ENCODE peak calls at places on chromosomes 3 and 15, in nine cellular contexts. A is left ventricle myocardium inferior; U is CD8-positive, alpha-beta memory T cell; J is neuronal stem cell; F is H9; R is effector memory CD4-positive, alpha-beta T cell; B is heart right ventricle; G is RWPE2; X is suprapubic skin. N is an unnamed sample. For H3K4me1, the result is how much of the 10 kb centered on the place peaks cover.

GRCh38 chr3:190983875-190984274 is 121.4 kb upstream of the GMNC start:
- DNase-seq in A (no peak), U (no peak), J (no peak), F (no peak), R (no peak), B (no peak), G (no peak), X (no peak), N (no peak)

GRCh38 chr3:31532587-31533168 is at the start of gene STT3B:
- DNase-seq in A (peak), U (peak), J (no peak), F (peak), R (peak), B (peak), G (peak), X (peak), N (peak)

GRCh38 chr3:177499779-177500423 is 302.6 kb upstream of the TBL1XR1 start:
- DNase-seq in A (no peak), U (no peak), J (no peak), F (no peak), R (no peak), B (no peak), G (no peak), X (no peak), N (no peak)

GRCh38 chr3:136350557-136350956 is 100.4 kb downstream of the PCCB start:
- DNase-seq in A (no peak), U (no peak), J (no peak), F (no peak), R (no peak), B (no peak), G (no peak), X (no peak), N (no peak)

GRCh38 chr3:34357461-34357860 is 559.0 kb downstream of the PDCD6IP start:
- DNase-seq in A (no peak), U (no peak), J (no peak), F (no peak), R (no peak), B (no peak), G (no peak), X (no peak), N (no peak)

GRCh38 chr15:63843901-63844317 is 10.2 kb upstream of the HERC1 start:
- DNase-seq in A (no peak), U (no peak), J (no peak), F (peak), R (no peak), B (no peak), G (no peak), X (no peak), N (no peak)

GRCh38 chr3:38649500-38650247 is at the start of gene SCN5A:
- DNase-seq in A (peak), U (peak), J (no peak), F (peak), R (peak), B (peak), G (no peak), X (no peak), N (peak)

GRCh38 chr3:18135083-18135814 is 289.9 kb downstream of the SATB1 start:
- DNase-seq in A (no peak), U (no peak), J (no peak), F (no peak), R (no peak), B (no peak), G (no peak), X (no peak), N (no peak)

GRCh38 chr15:29334544-29334943 is 64.9 kb upstream of the NSMCE3 start:
- DNase-seq in A (no peak), U (no peak), J (no peak), F (no peak), R (no peak), B (no peak), G (no peak), X (no peak), N (no peak)

GRCh38 chr3:196643201-196643749 is 3.8 kb downstream of the NRROS start:
- DNase-seq in A (no peak), U (peak), J (no peak), F (no peak), R (peak), B (no peak), G (no peak), X (no peak), N (no peak)

GRCh38 chr3:156728267-156728985 is 54.0 kb downstream of the TIPARP start:
- DNase-seq in A (no peak), U (no peak), J (no peak), F (no peak), R (no peak), B (no peak), G (no peak), X (no peak), N (no peak)

GRCh38 chr15:85543741-85544155 is 163.3 kb downstream of the AKAP13 start:
- DNase-seq in A (peak), U (peak), J (no peak), F (peak), R (no peak), B (peak), G (no peak), X (peak), N (peak)

GRCh38 chr15:58229297-58229768 is 91.2 kb downstream of the AQP9 start:
- DNase-seq in A (no peak), U (no peak), J (no peak), F (peak), R (no peak), B (no peak), G (no peak), X (no peak), N (no peak)

GRCh38 chr15:72368315-72368714 is 7.5 kb downstream of the HEXA start:
- DNase-seq in A (no peak), U (no peak), J (no peak), F (no peak), R (no peak), B (no peak), G (no peak), X (no peak), N (no peak)

GRCh38 chr3:118239253-118239652 is 795.4 kb downstream of the IGSF11 start:
- DNase-seq in A (no peak), U (no peak), J (no peak), F (no peak), R (no peak), B (no peak), G (no peak), X (no peak), N (no peak)

GRCh38 chr3:195900426-195901355 is 7.7 kb downstream of the TNK2 start:
- DNase-seq in A (peak), U (no peak), J (no peak), F (no peak), R (no peak), B (peak), G (no peak), X (no peak), N (peak)

GRCh38 chr3:3127432-3128010 is 781 bp downstream of the TRNT1 start:
- DNase-seq in A (no peak), U (peak), J (no peak), F (no peak), R (peak), B (no peak), G (no peak), X (no peak), N (no peak)

GRCh38 chr15:65303687-65304392 is 637 bp upstream of the RNU5B-1 start:
- DNase-seq in A (peak), U (peak), J (peak), F (peak), R (no peak), B (peak), G (no peak), X (no peak), N (peak)

GRCh38 chr15:65304393-65305143 is at the start of gene RNU5B-1:
- DNase-seq in A (peak), U (peak), J (peak), F (peak), R (peak), B (peak), G (peak), X (peak), N (peak)

GRCh38 chr15:65298731-65299130 is 2.9 kb downstream of the RNU5A-1 start:
- DNase-seq in A (no peak), U (no peak), J (no peak), F (no peak), R (no peak), B (no peak), G (no peak), X (no peak), N (no peak)

GRCh38 chr15:65302061-65302460 is 2.4 kb upstream of the RNU5B-1 start:
- DNase-seq in A (no peak), U (no peak), J (no peak), F (no peak), R (no peak), B (no peak), G (no peak), X (no peak), N (peak)

DNA sequence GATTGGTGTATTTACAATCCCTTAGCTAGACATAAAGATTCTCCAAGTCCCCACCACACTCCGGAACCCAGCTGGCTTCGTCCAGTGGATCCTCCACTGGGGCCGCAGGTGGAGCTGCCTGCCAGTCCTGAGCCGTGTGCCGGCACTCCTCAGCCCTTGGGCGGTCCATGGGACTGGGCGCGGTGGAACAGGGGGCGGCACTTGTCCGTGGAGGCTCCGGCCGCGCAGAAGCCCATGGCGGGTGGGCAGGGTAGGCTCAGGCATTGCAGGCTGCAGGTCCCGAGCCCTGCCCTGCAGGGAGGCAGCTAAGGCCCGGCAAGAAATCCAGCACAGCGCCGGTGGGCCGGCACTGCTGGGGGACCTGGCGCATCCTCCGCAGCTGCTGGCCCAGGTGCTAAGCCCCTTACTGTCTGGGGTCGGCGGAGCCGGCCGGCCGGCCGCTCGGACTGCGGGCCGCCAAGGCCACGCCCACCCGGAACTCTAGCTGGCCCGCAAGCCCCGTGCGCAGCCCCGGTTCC is 3.5 kb upstream of the RNU5B-1 start:
- DNase-seq in A (no peak), U (no peak), J (no peak), F (peak), R (no peak), B (no peak), G (no peak), X (no peak), N (no peak)
- H3K4me1 ChIP-seq in A (under half), U (under half), J (under half), F (under half), R (under half), B (under half), G (under half), X (under half), N (under half)

DNA sequence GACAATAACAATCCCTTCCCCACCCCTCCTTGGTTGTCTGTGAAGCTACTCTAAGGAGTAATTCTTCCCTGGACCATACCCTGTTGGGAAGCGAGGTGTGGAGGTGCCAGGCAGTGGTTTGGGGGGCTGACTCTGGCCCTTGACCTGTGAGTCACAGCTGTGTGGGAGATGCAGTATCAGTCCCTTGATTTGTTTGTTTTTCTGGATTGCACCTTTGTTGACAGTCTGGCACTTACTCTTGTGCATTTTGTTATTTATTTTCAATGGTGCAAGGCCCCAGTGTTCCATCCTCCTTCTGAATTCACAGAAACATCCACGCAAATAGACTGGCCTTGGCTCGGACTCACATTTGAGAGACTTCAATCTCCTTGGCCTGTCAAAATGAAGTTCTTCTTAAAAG is 29.7 kb downstream of the TMEM45A start:
- DNase-seq in A (no peak), U (no peak), J (no peak), F (no peak), R (no peak), B (no peak), G (no peak), X (no peak), N (no peak)
- H3K4me1 ChIP-seq in A (under half), U (under half), J (under half), F (under half), R (under half), B (under half), G (under half), X (half or more), N (under half)

DNA sequence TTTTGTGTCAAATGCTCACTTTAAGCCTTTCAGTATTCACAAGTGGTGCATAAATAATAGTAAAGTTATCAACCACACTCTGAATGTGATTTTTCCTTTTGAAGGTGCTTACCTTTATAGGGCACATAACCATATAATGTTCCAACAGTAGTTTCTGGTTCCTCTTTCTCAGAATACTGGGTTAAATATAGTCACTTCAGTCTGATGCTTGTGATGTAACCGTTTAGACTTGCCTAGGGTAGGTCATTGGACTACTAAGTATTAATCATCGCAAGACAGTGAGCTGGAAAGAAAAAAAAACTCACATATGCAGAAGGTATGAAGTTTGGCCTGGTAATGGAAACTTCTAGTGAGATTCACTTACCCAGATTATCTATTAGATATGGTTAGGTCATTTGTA is 1.9 kb downstream of the KBTBD8 start:
- DNase-seq in A (no peak), U (no peak), J (no peak), F (no peak), R (no peak), B (no peak), G (no peak), X (no peak), N (no peak)
- H3K4me1 ChIP-seq in A (under half), U (under half), J (under half), F (under half), R (under half), B (under half), G (under half), X (under half), N (under half)

DNA sequence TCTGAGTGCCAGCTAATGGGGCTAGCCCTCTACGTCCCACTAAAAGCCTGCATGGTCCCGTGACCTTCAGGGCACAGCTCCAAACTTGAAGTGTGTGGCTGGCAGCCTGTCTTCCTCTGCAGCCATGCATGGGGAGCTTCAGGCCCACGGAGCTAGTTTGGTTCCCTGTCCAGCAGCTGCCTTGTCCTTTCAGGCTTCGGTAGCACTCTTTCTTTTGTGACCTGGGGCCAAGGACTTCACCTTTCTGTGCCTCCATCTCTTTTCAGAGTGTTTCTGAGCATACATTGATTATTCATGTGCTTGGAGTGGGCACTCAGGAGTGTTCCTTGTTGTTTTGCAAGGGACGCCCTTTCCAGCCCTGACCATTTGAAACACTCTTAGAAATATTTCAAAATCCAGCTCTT is 155.2 kb downstream of the DNAJB8 start:
- DNase-seq in A (peak), U (no peak), J (no peak), F (peak), R (no peak), B (peak), G (no peak), X (no peak), N (no peak)
- H3K4me1 ChIP-seq in A (half or more), U (under half), J (under half), F (under half), R (under half), B (under half), G (under half), X (under half), N (under half)